ENCODE peak calls at places on chromosomes 6 and 20, in eight cellular contexts. E is stimulated activated CD4-positive, alpha-beta T cell treated with anti-CD3 and anti-CD28 coated beads, Interleukin-15, amount 100 ng/mL, for 1 hour; X is substantia nigra; B is GM23338; W is astrocyte; D is EL; Y is HEK293T; M is RKO. I is an unnamed sample.

GRCh38 chr6:146910611-146911010 is 293.6 kb upstream of the STXBP5 start:
- DNase-seq in E (no peak), X (no peak), B (no peak), W (no peak), D (no peak), Y (no peak), M (no peak), I (no peak)

GRCh38 chr6:71028236-71028876 is 71.5 kb upstream of the B3GAT2 start:
- DNase-seq in E (no peak), X (no peak), B (peak; percentile 53), W (no peak), D (no peak), Y (no peak), M (no peak), I (no peak)

GRCh38 chr6:52953911-52954839 is 40.9 kb downstream of the GSTA4 start:
- DNase-seq in E (no peak), X (no peak), B (no peak), W (peak; percentile 10), D (no peak), Y (no peak), M (no peak), I (no peak)

GRCh38 chr20:57130160-57130772 is 136.2 kb downstream of the BMP7 start:
- DNase-seq in E (no peak), X (no peak), B (no peak), W (no peak), D (no peak), Y (no peak), M (no peak), I (no peak)

GRCh38 chr20:18743665-18744440 is 69.7 kb upstream of the SCP2D1 start:
- DNase-seq in E (no peak), X (no peak), B (no peak), W (no peak), D (no peak), Y (no peak), M (peak; percentile 32), I (no peak)

GRCh38 chr20:9330151-9330550 is 184.2 kb upstream of the LAMP5 start:
- DNase-seq in E (no peak), X (no peak), B (no peak), W (no peak), D (no peak), Y (no peak), M (no peak), I (no peak)

GRCh38 chr20:31974975-31975481 is 7.1 kb downstream of the XKR7 start:
- DNase-seq in E (no peak), X (no peak), B (peak; percentile 89), W (no peak), D (peak; percentile 20), Y (no peak), M (no peak), I (no peak)

GRCh38 chr20:7841291-7841966 is 98.8 kb downstream of the HAO1 start:
- DNase-seq in E (no peak), X (no peak), B (no peak), W (peak; percentile 85), D (peak; percentile 57), Y (no peak), M (peak; percentile 51), I (no peak)

GRCh38 chr20:47792021-47792618 is 6.8 kb upstream of the SULF2 start:
- DNase-seq in E (no peak), X (no peak), B (no peak), W (peak; percentile 98), D (peak; percentile 87), Y (no peak), M (peak; percentile 15), I (no peak)

GRCh38 chr20:18103497-18103896 is 34.2 kb upstream of the KAT14 start:
- DNase-seq in E (no peak), X (no peak), B (no peak), W (no peak), D (no peak), Y (no peak), M (no peak), I (no peak)

GRCh38 chr6:98871821-98872220 is 37.4 kb downstream of the POU3F2 start:
- DNase-seq in E (no peak), X (no peak), B (no peak), W (no peak), D (no peak), Y (no peak), M (no peak), I (no peak)

GRCh38 chr20:41436679-41437078 is 70.1 kb upstream of the EMILIN3 start:
- DNase-seq in E (no peak), X (no peak), B (no peak), W (peak; percentile 48), D (peak; percentile 90), Y (no peak), M (no peak), I (no peak)

GRCh38 chr6:97958143-97958542 is 675.1 kb upstream of the MMS22L start:
- DNase-seq in E (no peak), X (no peak), B (peak; percentile 47), W (peak; percentile 54), D (no peak), Y (no peak), M (no peak), I (no peak)

GRCh38 chr20:61801065-61801360 is 264.7 kb downstream of the TAF4 start:
- DNase-seq in E (no peak), X (no peak), B (no peak), W (no peak), D (no peak), Y (no peak), M (no peak), I (no peak)

GRCh38 chr20:33668087-33668790 is 1.5 kb downstream of the ACTL10 start:
- DNase-seq in E (peak; percentile 59), X (no peak), B (peak; percentile 91), W (no peak), D (no peak), Y (peak; percentile 64), M (no peak), I (peak; percentile 82)